ENCODE peak calls at places on chromosomes 6 and 20, in eight cellular contexts. P is mesothelial cell of epicardium; C is activated CD8-positive, alpha-beta T cell treated with anti-CD3 and anti-CD28 coated beads for 36 hours; O is B cell; J is ovary; F is SK-N-SH; K is A673; V is upper lobe of left lung. B is an unnamed sample.

GRCh38 chr6:93581371-93581770 is 162.0 kb upstream of the EPHA7 start:
- DNase-seq in J (no peak), F (no peak), K (no peak), P (no peak), V (no peak), O (no peak), C (no peak), B (no peak)

GRCh38 chr20:51036226-51036625 is 13.3 kb upstream of the KCNG1 start:
- DNase-seq in J (no peak), F (no peak), K (no peak), O (no peak), C (no peak), V (no peak), P (no peak), B (no peak)

GRCh38 chr20:32450484-32451061 is 92.4 kb downstream of the ASXL1 start:
- DNase-seq in F (no peak), P (no peak), K (no peak), V (no peak), J (peak; percentile 49), C (no peak), O (no peak), B (no peak)

GRCh38 chr6:147553099-147553498 is 44.6 kb downstream of the SAMD5 start:
- DNase-seq in K (no peak), O (no peak), P (no peak), C (no peak), F (no peak), J (no peak), V (no peak), B (no peak)

GRCh38 chr20:63837134-63837429 is 6.0 kb upstream of the ZBTB46 start:
- DNase-seq in C (no peak), J (no peak), O (no peak), P (no peak), V (no peak), F (no peak), K (no peak), B (no peak)

GRCh38 chr6:20213271-20213798 is 1.1 kb upstream of the MBOAT1 start:
- DNase-seq in V (no peak), J (no peak), C (no peak), F (no peak), O (no peak), K (no peak), P (no peak), B (no peak)

GRCh38 chr6:75368864-75369402 is 84.3 kb upstream of the TMEM30A start:
- DNase-seq in O (no peak), J (no peak), V (no peak), P (no peak), F (no peak), C (no peak), K (no peak), B (no peak)

GRCh38 chr6:55668625-55669024 is 89.6 kb upstream of the HMGCLL1 start:
- DNase-seq in O (no peak), J (no peak), C (no peak), V (no peak), P (no peak), F (no peak), K (no peak), B (no peak)

GRCh38 chr20:50777373-50777772 is 17.5 kb upstream of the BCAS4 start:
- DNase-seq in O (no peak), V (no peak), C (no peak), K (peak; percentile 90), P (no peak), J (no peak), F (no peak), B (no peak)

GRCh38 chr6:157531169-157531985 is 150.4 kb downstream of the ZDHHC14 start:
- DNase-seq in C (no peak), F (no peak), K (no peak), V (no peak), J (no peak), O (no peak), P (no peak), B (no peak)

GRCh38 chr6:144264270-144265060 is 20.7 kb upstream of the UTRN start:
- DNase-seq in F (no peak), J (peak; percentile 43), K (peak; percentile 35), P (no peak), C (no peak), O (no peak), V (no peak), B (peak; percentile 90)

GRCh38 chr20:47708140-47708807 is 77.0 kb downstream of the SULF2 start:
- DNase-seq in K (no peak), J (no peak), V (no peak), C (no peak), O (no peak), P (no peak), F (no peak), B (no peak)

GRCh38 chr6:56335733-56336132 is 88.4 kb upstream of the COL21A1 start:
- DNase-seq in O (no peak), J (no peak), K (peak; percentile 37), P (no peak), C (no peak), V (no peak), F (no peak), B (no peak)

GRCh38 chr20:64103871-64104666 is 3.3 kb downstream of the NPBWR2 start:
- DNase-seq in V (no peak), O (no peak), P (peak; percentile 18), K (no peak), F (no peak), C (no peak), J (no peak), B (no peak)

GRCh38 chr20:62052842-62053464 is 12.7 kb downstream of the TAF4 start:
- DNase-seq in O (no peak), K (no peak), P (no peak), C (no peak), F (no peak), V (peak; percentile 76), J (peak; percentile 5), B (no peak)

GRCh38 chr20:42193119-42193518 is 574.9 kb upstream of the CHD6 start:
- DNase-seq in P (no peak), C (no peak), J (no peak), K (no peak), V (no peak), O (no peak), F (no peak), B (no peak)

GRCh38 chr6:27837636-27838512 is 74.3 kb downstream of the OR2B2 start:
- DNase-seq in J (peak; percentile 80), F (peak; percentile 84), O (peak; percentile 81), K (peak; percentile 98), V (peak; percentile 92), C (peak; percentile 87), P (peak; percentile 50), B (peak; percentile 92)

GRCh38 chr6:130923350-130923749 is 96.1 kb downstream of the SMLR1 start:
- DNase-seq in K (no peak), P (no peak), O (no peak), F (no peak), V (no peak), J (no peak), C (no peak), B (no peak)

GRCh38 chr6:48110436-48111142 is 408 bp downstream of the PTCHD4 start:
- DNase-seq in O (no peak), J (no peak), C (no peak), P (no peak), V (no peak), F (no peak), K (no peak), B (no peak)

DNA sequence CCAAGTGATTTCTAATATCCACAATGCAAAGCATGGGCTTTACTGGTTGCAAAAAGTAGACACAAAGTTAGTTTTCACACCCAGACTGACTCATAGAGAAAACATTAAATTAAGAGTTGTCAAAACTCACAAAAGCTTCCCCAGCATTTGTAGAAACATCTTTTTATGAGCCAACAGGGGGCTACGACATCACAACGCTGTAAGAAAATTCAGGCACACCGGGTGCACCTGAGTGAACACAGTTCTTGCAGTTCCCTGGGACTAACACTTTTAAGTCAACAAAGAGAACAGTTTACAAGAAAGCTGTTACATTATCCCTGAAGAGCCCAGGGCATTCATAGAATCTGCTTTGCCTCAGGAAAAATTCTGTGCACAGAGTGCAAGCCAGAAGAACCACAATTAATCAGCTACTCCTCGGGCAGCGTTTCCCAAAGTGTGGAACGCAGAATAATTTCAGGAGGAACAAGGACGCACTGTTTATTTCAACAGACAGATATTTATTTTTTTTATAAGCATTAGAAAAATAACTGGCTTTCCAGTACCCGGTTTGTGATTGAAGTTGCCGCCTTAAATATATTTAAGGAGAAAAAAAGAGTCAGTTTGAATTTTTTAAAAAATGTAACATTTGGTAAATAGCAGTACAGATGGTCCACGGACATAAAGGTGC is 1.2 kb downstream of the NCOA5 start:
- DNase-seq in K (peak; percentile 26), C (peak; percentile 26), F (no peak), P (no peak), J (no peak), V (no peak), O (no peak), B (no peak)
- TF ChIP-seq CTCF in K (no peak), C (peak; percentile 35), F (no peak), P (no peak), J (no peak), V (no peak), O (no peak), B (no peak)

GRCh38 chr20:13995086-13995665 is at the start of gene MACROD2:
- DNase-seq in C (peak; percentile 28), J (peak; percentile 93), O (peak; percentile 27), K (peak; percentile 95), P (peak; percentile 92), F (peak; percentile 99), V (peak; percentile 100), B (peak; percentile 95)
- TF ChIP-seq CTCF in C (no peak), J (no peak), O (no peak), K (no peak), P (no peak), F (no peak), V (no peak), B (no peak)

DNA sequence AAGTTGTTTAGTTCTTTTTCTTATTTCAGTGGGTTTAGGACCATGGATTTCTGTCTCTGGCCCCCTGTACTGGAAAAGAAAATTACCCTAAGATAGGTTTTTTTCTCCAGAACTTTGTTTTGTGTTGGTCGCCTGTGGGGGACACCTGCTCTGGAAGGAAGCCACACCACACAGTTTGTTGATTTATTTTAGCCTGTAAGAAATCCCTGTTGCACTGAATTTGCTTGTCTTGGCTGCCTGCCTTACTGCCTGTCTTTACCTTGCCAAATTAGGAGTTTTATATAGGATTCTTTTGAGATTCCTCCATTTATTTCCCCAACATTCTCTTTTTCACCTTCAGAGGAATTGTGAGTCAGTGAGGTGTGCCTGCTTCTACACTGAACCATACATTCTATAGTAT is 248.1 kb downstream of the RFPL4B start:
- DNase-seq in K (no peak), V (no peak), F (no peak), C (no peak), P (no peak), J (no peak), O (no peak), B (no peak)
- TF ChIP-seq CTCF in K (no peak), V (no peak), F (no peak), C (no peak), P (no peak), J (no peak), O (no peak), B (no peak)

GRCh38 chr20:22442318-22442717 is 142.1 kb downstream of the FOXA2 start:
- DNase-seq in K (no peak), F (no peak), C (no peak), O (no peak), J (no peak), V (no peak), P (no peak), B (no peak)

GRCh38 chr20:22437354-22437753 is 147.0 kb downstream of the FOXA2 start:
- DNase-seq in F (no peak), V (no peak), J (no peak), O (no peak), C (no peak), P (no peak), K (no peak), B (no peak)

GRCh38 chr20:22438346-22438745 is 146.0 kb downstream of the FOXA2 start:
- DNase-seq in F (no peak), J (no peak), C (no peak), V (no peak), O (no peak), K (no peak), P (no peak), B (no peak)

GRCh38 chr20:22438926-22439325 is 145.4 kb downstream of the FOXA2 start:
- DNase-seq in V (no peak), C (no peak), O (no peak), K (no peak), P (no peak), F (peak; percentile 9), J (no peak), B (no peak)
- TF ChIP-seq CTCF in V (no peak), C (no peak), O (no peak), K (peak; percentile 36), P (no peak), F (peak; percentile 42), J (no peak), B (peak; percentile 11)